ENCODE peak calls at places on chromosomes 11 and 22, in four cellular contexts. G is H9, M is IMR-90, R is neuronal stem cell. X is an unnamed sample.

GRCh38 chr11:46800177-46800576 is 45.9 kb downstream of the CKAP5 start:
- DNase-seq in G (no peak), R (no peak), M (peak), X (no peak)

GRCh38 chr11:74568028-74568427 is 24.4 kb upstream of the POLD3 start:
- DNase-seq in G (no peak), M (no peak), R (no peak), X (no peak)

GRCh38 chr22:38629108-38629507 is 27.1 kb downstream of the FAM227A start:
- DNase-seq in M (no peak), R (no peak), G (no peak), X (no peak)

GRCh38 chr11:40274017-40274416 is 1185.4 kb downstream of the LRRC4C start:
- DNase-seq in G (no peak), R (no peak), M (peak), X (no peak)

GRCh38 chr11:125350206-125351044 is 145.6 kb downstream of the FEZ1 start:
- DNase-seq in M (no peak), R (no peak), G (no peak), X (no peak)

GRCh38 chr22:22026157-22026831 is 43.7 kb upstream of the TOP3B start:
- DNase-seq in M (no peak), R (no peak), G (no peak), X (no peak)

GRCh38 chr11:106697058-106697457 is 321.2 kb downstream of the GUCY1A2 start:
- DNase-seq in M (peak), R (no peak), G (no peak), X (no peak)

GRCh38 chr22:37549704-37550059 is 10.6 kb upstream of the CDC42EP1 start:
- DNase-seq in M (peak), R (no peak), G (no peak), X (peak)

GRCh38 chr11:111400595-111400994 is 21.5 kb upstream of the POU2AF1 start:
- DNase-seq in R (no peak), M (no peak), G (no peak), X (no peak)

GRCh38 chr11:8566613-8567210 is 27.3 kb downstream of the STK33 start:
- DNase-seq in M (peak), G (no peak), R (peak), X (peak)

GRCh38 chr11:42552786-42553185 is 759.0 kb upstream of the API5 start:
- DNase-seq in M (no peak), G (no peak), R (no peak), X (no peak)

GRCh38 chr11:90753546-90753945 is 530.7 kb upstream of the CHORDC1 start:
- DNase-seq in R (no peak), M (no peak), G (no peak), X (no peak)

GRCh38 chr11:128390246-128390645 is 197.1 kb downstream of the ETS1 start:
- DNase-seq in M (no peak), R (no peak), G (no peak), X (no peak)

GRCh38 chr11:8062781-8063257 is 18.2 kb upstream of the TUB start:
- DNase-seq in G (no peak), M (no peak), R (no peak), X (no peak)

GRCh38 chr11:10770626-10771254 is 19.7 kb downstream of the CTR9 start:
- DNase-seq in R (peak), M (peak), G (no peak), X (peak)

GRCh38 chr11:67397986-67398660 is 3.5 kb downstream of the PPP1CA start:
- DNase-seq in R (no peak), M (no peak), G (no peak), X (no peak)
- H3K4me2 ChIP-seq in R (no peak), M (no peak), G (no peak), X (no peak)

DNA sequence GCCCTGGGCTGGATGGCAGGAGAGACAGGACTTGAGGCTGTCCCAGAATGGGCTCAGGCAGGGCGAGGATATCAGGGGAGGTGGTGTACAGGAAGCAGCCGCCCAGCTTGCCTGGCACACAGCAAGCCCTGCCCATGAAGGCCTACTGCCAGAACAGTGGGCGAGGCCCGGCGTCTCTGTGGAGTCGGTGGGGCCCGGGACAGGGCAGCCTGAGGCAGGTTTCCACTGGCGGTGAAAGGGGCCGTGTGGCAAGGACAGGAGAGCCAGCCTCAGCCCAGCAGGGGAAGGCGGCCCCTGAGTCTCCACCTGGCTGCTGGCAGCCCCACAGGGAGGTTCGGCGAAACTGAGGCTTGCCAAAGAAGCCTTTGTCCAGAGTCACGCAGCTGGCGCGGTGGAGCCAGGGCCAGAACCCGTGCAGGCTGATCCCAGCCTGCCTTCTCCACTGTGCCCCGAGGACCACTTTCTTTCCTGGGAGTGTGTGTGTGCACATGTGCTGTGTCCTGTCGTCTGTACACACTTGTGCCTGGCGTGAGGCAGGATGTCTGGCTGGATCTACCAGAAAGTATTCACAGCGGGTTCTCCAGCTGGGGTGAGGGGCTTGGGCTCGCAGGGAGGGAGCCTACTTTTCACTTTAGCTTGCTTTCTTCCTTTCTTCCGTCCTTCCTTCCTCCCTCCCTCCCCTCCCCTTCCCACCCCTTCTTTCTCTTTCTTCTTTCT is 1.2 kb downstream of the TSPO start:
- DNase-seq in R (no peak), G (no peak), M (peak), X (peak)
- H2AK5ac ChIP-seq in R (peak), G (no peak), M (peak), X (peak)

DNA sequence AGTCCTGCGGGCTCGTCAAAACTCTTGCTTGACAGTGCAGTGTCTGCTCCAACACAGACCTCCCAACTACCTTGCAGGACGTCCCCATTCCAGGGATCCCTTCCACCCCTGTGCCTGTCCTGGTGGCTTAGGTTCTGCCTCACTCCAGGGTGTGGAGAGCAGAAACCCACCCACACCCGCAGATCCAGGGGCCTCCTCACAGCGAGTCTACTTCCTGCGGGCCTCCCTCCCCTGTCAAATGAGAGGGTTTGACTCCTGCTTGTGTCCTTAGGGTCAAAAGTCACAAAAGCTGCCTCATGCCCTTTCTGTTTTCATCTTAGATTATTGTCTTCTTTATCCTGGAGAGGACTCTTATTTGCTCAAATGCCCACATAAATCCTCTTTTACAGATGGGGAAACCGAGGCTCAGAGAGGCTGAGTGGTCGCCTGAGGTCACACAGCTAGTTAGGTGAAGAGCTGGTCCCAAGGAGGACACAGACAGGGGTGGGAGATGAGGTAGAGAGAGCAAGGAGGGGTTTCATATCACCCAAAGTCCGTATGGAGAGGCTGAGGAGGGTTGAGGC is 81.1 kb upstream of the KCNQ1OT1 start:
- DNase-seq in G (no peak), R (no peak), M (no peak), X (no peak)
- H3K4me2 ChIP-seq in G (no peak), R (no peak), M (no peak), X (no peak)

DNA sequence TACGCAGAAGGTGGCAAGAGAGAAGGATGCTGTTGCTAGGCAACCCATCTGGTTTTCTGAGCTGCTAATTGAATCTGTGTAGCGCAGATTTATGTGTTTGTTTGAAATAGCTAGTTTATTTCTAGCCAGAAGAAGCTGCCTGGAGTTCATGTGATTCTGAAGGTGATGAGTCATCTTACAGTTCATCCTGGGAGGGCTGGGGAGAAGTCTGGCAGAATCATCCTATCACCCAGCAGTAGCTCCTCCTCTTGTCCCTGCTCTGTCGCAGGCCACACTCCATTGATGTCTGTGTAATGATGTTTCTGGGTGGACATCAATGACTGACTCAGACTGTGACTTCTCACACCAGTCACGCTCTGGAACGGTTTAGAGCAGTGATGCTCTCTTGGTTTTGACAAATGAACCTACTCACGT is 4.8 kb upstream of the FBXO7 start:
- DNase-seq in G (no peak), M (peak), R (no peak), X (peak)
- H2AK5ac ChIP-seq in G (no peak), M (peak), R (no peak), X (no peak)